ENCODE peak calls at places on chromosomes 1 and 21, in seven cellular contexts. A, H, R, W, Q, B and V are unnamed samples.

GRCh38 chr1:71047635-71048607 is at the start of gene PTGER3:
- ATAC-seq in Q (peak), B (peak), A (peak), W (peak), H (peak), R (peak), V (peak)

GRCh38 chr1:85566890-85567289 is 13.7 kb upstream of the CCN1 start:
- ATAC-seq in A (peak), B (no peak), H (no peak), Q (no peak), W (no peak), R (peak), V (no peak)

GRCh38 chr1:228393811-228394570 is 12.6 kb downstream of the TRIM11 start:
- ATAC-seq in Q (peak), H (no peak), B (peak), W (peak), R (peak), A (no peak), V (no peak)

GRCh38 chr1:110617589-110617988 is 11.4 kb upstream of the KCNA2 start:
- ATAC-seq in Q (no peak), B (no peak), H (no peak), R (no peak), W (no peak), A (no peak), V (no peak)

GRCh38 chr1:89589515-89589914 is 43.4 kb upstream of the LRRC8C start:
- ATAC-seq in R (no peak), Q (no peak), W (no peak), H (no peak), A (no peak), B (no peak), V (no peak)

GRCh38 chr1:23664837-23665795 is 26.5 kb upstream of the RPL11 start:
- ATAC-seq in B (peak), W (no peak), H (no peak), R (no peak), A (no peak), Q (peak), V (peak)

GRCh38 chr1:81775510-81775909 is 25.2 kb upstream of the ADGRL2 start:
- ATAC-seq in Q (no peak), R (no peak), A (no peak), W (no peak), H (no peak), B (no peak), V (no peak)

GRCh38 chr21:17488620-17489019 is 24.2 kb upstream of the CXADR start:
- ATAC-seq in H (no peak), A (no peak), W (no peak), B (no peak), R (no peak), Q (no peak), V (peak)

GRCh38 chr1:184928394-184928793 is 45.9 kb downstream of the NIBAN1 start:
- ATAC-seq in A (no peak), R (peak), Q (no peak), B (no peak), H (no peak), W (no peak), V (no peak)

GRCh38 chr21:26297856-26298255 is 127.3 kb upstream of the APP start:
- ATAC-seq in Q (no peak), A (no peak), H (no peak), B (no peak), R (no peak), W (no peak), V (no peak)

GRCh38 chr1:235047331-235047871 is 81.2 kb downstream of the TOMM20 start:
- ATAC-seq in H (no peak), B (no peak), Q (peak), R (no peak), W (no peak), A (no peak), V (peak)

GRCh38 chr1:7930547-7931445 is 9.8 kb downstream of the TNFRSF9 start:
- ATAC-seq in A (no peak), B (no peak), W (no peak), R (no peak), H (no peak), Q (no peak), V (no peak)

GRCh38 chr1:5858844-5859407 is 133.3 kb downstream of the NPHP4 start:
- ATAC-seq in A (no peak), Q (no peak), B (no peak), H (no peak), R (no peak), W (no peak), V (no peak)

GRCh38 chr1:95926331-95926730 is 692.3 kb downstream of the RWDD3 start:
- ATAC-seq in R (no peak), H (no peak), A (no peak), Q (no peak), W (no peak), B (no peak), V (no peak)

GRCh38 chr1:116900471-116901365 is 9.0 kb upstream of the PTGFRN start:
- ATAC-seq in H (no peak), A (no peak), W (no peak), Q (no peak), R (no peak), B (no peak), V (no peak)

GRCh38 chr21:34923626-34924025 is 125.5 kb downstream of the RUNX1 start:
- ATAC-seq in A (no peak), Q (no peak), B (no peak), W (no peak), H (peak), R (no peak), V (no peak)

GRCh38 chr1:175540928-175541645 is 202.3 kb downstream of the TNR start:
- ATAC-seq in Q (no peak), R (no peak), W (no peak), H (no peak), A (no peak), B (no peak), V (no peak)

GRCh38 chr1:154835531-154836285 is 34.4 kb downstream of the KCNN3 start:
- ATAC-seq in H (no peak), A (no peak), W (no peak), Q (no peak), R (no peak), B (no peak), V (no peak)

GRCh38 chr1:183610053-183610452 is 19.8 kb upstream of the NCF2 start:
- ATAC-seq in R (peak), B (peak), H (no peak), W (no peak), Q (no peak), A (no peak), V (no peak)

GRCh38 chr1:171655215-171656116 is 3.0 kb upstream of the MYOC start:
- ATAC-seq in B (peak), W (peak), A (peak), Q (peak), R (peak), H (peak), V (peak)

GRCh38 chr1:151568626-151569088 is 28.5 kb downstream of the TUFT1 start:
- ATAC-seq in W (no peak), H (no peak), B (no peak), Q (no peak), R (no peak), A (peak), V (no peak)

GRCh38 chr1:9269078-9269501 is 23.6 kb upstream of the SPSB1 start:
- ATAC-seq in A (peak), R (no peak), H (no peak), W (no peak), B (no peak), Q (peak), V (no peak)

GRCh38 chr1:171433451-171433850 is 51.9 kb upstream of the PRRC2C start:
- ATAC-seq in W (no peak), H (no peak), B (no peak), A (peak), Q (no peak), R (no peak), V (no peak)

GRCh38 chr1:85325920-85326319 is 49.5 kb upstream of the BCL10 start:
- ATAC-seq in A (peak), W (no peak), H (peak), B (no peak), Q (no peak), R (no peak), V (no peak)

GRCh38 chr1:11131816-11132215 is 32.1 kb upstream of the EXOSC10 start:
- ATAC-seq in Q (no peak), W (no peak), H (no peak), R (no peak), A (no peak), B (no peak), V (no peak)

GRCh38 chr1:924619-925323 is 1.0 kb downstream of the SAMD11 start:
- ATAC-seq in Q (peak), W (peak), H (no peak), B (no peak), A (no peak), R (no peak), V (no peak)

GRCh38 chr1:195584870-195585624 is 1023.2 kb downstream of the KCNT2 start:
- ATAC-seq in Q (no peak), R (no peak), H (peak), B (no peak), A (peak), W (no peak), V (no peak)

GRCh38 chr1:234264832-234265231 is 108.4 kb upstream of the COA6 start:
- ATAC-seq in Q (no peak), W (no peak), H (peak), A (no peak), B (no peak), R (no peak), V (peak)

GRCh38 chr1:202553560-202554038 is 156.7 kb downstream of the SYT2 start:
- ATAC-seq in R (peak), W (no peak), B (peak), H (no peak), Q (peak), A (no peak), V (peak)

GRCh38 chr1:76294470-76295194 is 220.1 kb downstream of the ST6GALNAC3 start:
- ATAC-seq in A (no peak), W (no peak), R (no peak), Q (no peak), B (no peak), H (no peak), V (peak)

GRCh38 chr1:177809844-177810243 is 160.0 kb downstream of the SEC16B start:
- ATAC-seq in Q (no peak), B (no peak), A (no peak), W (no peak), H (no peak), R (no peak), V (no peak)

GRCh38 chr21:37667380-37667779 is 248.9 kb downstream of the KCNJ6 start:
- ATAC-seq in H (no peak), Q (no peak), W (no peak), B (peak), R (no peak), A (no peak), V (peak)

GRCh38 chr21:26966978-26967913 is at the start of gene ADAMTS5:
- ATAC-seq in A (peak), Q (peak), H (no peak), W (peak), B (peak), R (peak), V (no peak)